ENCODE peak calls at places on chromosomes 4 and X, in ten cellular contexts. One of them, this sample, is unnamed.

GRCh38 chrX:15930585-15930984 is 76.0 kb upstream of the AP1S2 start:
- DNase-seq in tibial artery: no peak
- DNase-seq in cardiac muscle cell: peak; percentile 29
- DNase-seq in GM06990: peak; percentile 24
- DNase-seq in brain microvascular endothelial cell: no peak
- DNase-seq in AG09309: peak; percentile 28
- DNase-seq in gastrocnemius medialis: no peak
- DNase-seq in upper lobe of right lung: no peak
- DNase-seq in IMR-90: peak; percentile 66
- DNase-seq in effector memory CD4-positive, alpha-beta T cell: no peak
- DNase-seq in this sample: peak; percentile 13

GRCh38 chr4:13092702-13093101 is 391.4 kb downstream of the RAB28 start:
- DNase-seq in brain microvascular endothelial cell: no peak
- DNase-seq in tibial artery: peak; percentile 35
- DNase-seq in effector memory CD4-positive, alpha-beta T cell: no peak
- DNase-seq in GM06990: no peak
- DNase-seq in gastrocnemius medialis: peak; percentile 31
- DNase-seq in AG09309: no peak
- DNase-seq in IMR-90: no peak
- DNase-seq in upper lobe of right lung: no peak
- DNase-seq in cardiac muscle cell: no peak
- DNase-seq in this sample: no peak

GRCh38 chrX:113212052-113212451 is 371.4 kb upstream of the AMOT start:
- DNase-seq in upper lobe of right lung: no peak
- DNase-seq in brain microvascular endothelial cell: no peak
- DNase-seq in GM06990: no peak
- DNase-seq in cardiac muscle cell: no peak
- DNase-seq in AG09309: no peak
- DNase-seq in gastrocnemius medialis: no peak
- DNase-seq in effector memory CD4-positive, alpha-beta T cell: no peak
- DNase-seq in tibial artery: no peak
- DNase-seq in IMR-90: no peak
- DNase-seq in this sample: no peak

GRCh38 chr4:43242611-43243010 is 350.1 kb downstream of the GRXCR1 start:
- DNase-seq in gastrocnemius medialis: no peak
- DNase-seq in cardiac muscle cell: no peak
- DNase-seq in AG09309: no peak
- DNase-seq in GM06990: no peak
- DNase-seq in tibial artery: no peak
- DNase-seq in upper lobe of right lung: no peak
- DNase-seq in IMR-90: peak; percentile 39
- DNase-seq in effector memory CD4-positive, alpha-beta T cell: no peak
- DNase-seq in brain microvascular endothelial cell: no peak
- DNase-seq in this sample: no peak

GRCh38 chr4:504076-504475 is 5.1 kb downstream of the PIGG start:
- DNase-seq in cardiac muscle cell: no peak
- DNase-seq in gastrocnemius medialis: no peak
- DNase-seq in brain microvascular endothelial cell: peak; percentile 77
- DNase-seq in IMR-90: no peak
- DNase-seq in upper lobe of right lung: no peak
- DNase-seq in AG09309: no peak
- DNase-seq in tibial artery: no peak
- DNase-seq in effector memory CD4-positive, alpha-beta T cell: no peak
- DNase-seq in GM06990: no peak
- DNase-seq in this sample: no peak

GRCh38 chrX:102840871-102841705 is 96.0 kb upstream of the RAB40AL start:
- DNase-seq in effector memory CD4-positive, alpha-beta T cell: no peak
- DNase-seq in GM06990: no peak
- DNase-seq in upper lobe of right lung: no peak
- DNase-seq in brain microvascular endothelial cell: peak; percentile 8
- DNase-seq in AG09309: no peak
- DNase-seq in tibial artery: no peak
- DNase-seq in cardiac muscle cell: no peak
- DNase-seq in gastrocnemius medialis: no peak
- DNase-seq in IMR-90: peak; percentile 34
- DNase-seq in this sample: no peak

GRCh38 chr4:179867300-179867878 is 2375.8 kb upstream of the TENM3 start:
- DNase-seq in GM06990: peak; percentile 9
- DNase-seq in tibial artery: no peak
- DNase-seq in IMR-90: peak; percentile 57
- DNase-seq in upper lobe of right lung: no peak
- DNase-seq in AG09309: no peak
- DNase-seq in gastrocnemius medialis: no peak
- DNase-seq in cardiac muscle cell: peak; percentile 80
- DNase-seq in effector memory CD4-positive, alpha-beta T cell: no peak
- DNase-seq in brain microvascular endothelial cell: peak; percentile 4
- DNase-seq in this sample: no peak

GRCh38 chr4:47913328-47913727 is 1.1 kb downstream of the NFXL1 start:
- DNase-seq in upper lobe of right lung: no peak
- DNase-seq in brain microvascular endothelial cell: peak; percentile 12
- DNase-seq in cardiac muscle cell: no peak
- DNase-seq in tibial artery: no peak
- DNase-seq in GM06990: no peak
- DNase-seq in effector memory CD4-positive, alpha-beta T cell: no peak
- DNase-seq in gastrocnemius medialis: no peak
- DNase-seq in IMR-90: peak; percentile 34
- DNase-seq in AG09309: no peak
- DNase-seq in this sample: no peak

GRCh38 chrX:1351981-1352714 is 15.6 kb downstream of the IL3RA start:
- DNase-seq in cardiac muscle cell: no peak
- DNase-seq in upper lobe of right lung: no peak
- DNase-seq in AG09309: no peak
- DNase-seq in brain microvascular endothelial cell: no peak
- DNase-seq in IMR-90: no peak
- DNase-seq in GM06990: no peak
- DNase-seq in tibial artery: no peak
- DNase-seq in effector memory CD4-positive, alpha-beta T cell: no peak
- DNase-seq in gastrocnemius medialis: no peak
- DNase-seq in this sample: no peak

GRCh38 chr4:41660350-41660749 is 88.2 kb downstream of the PHOX2B start:
- DNase-seq in upper lobe of right lung: no peak
- DNase-seq in effector memory CD4-positive, alpha-beta T cell: no peak
- DNase-seq in gastrocnemius medialis: no peak
- DNase-seq in tibial artery: no peak
- DNase-seq in GM06990: no peak
- DNase-seq in IMR-90: no peak
- DNase-seq in AG09309: no peak
- DNase-seq in cardiac muscle cell: no peak
- DNase-seq in brain microvascular endothelial cell: no peak
- DNase-seq in this sample: no peak

GRCh38 chr4:157291071-157291470 is 70.5 kb downstream of the GRIA2 start:
- DNase-seq in cardiac muscle cell: no peak
- DNase-seq in GM06990: no peak
- DNase-seq in brain microvascular endothelial cell: no peak
- DNase-seq in AG09309: no peak
- DNase-seq in gastrocnemius medialis: no peak
- DNase-seq in effector memory CD4-positive, alpha-beta T cell: no peak
- DNase-seq in upper lobe of right lung: no peak
- DNase-seq in IMR-90: no peak
- DNase-seq in tibial artery: no peak
- DNase-seq in this sample: no peak

GRCh38 chr4:55396305-55397023 is 707 bp downstream of the TMEM165 start:
- DNase-seq in brain microvascular endothelial cell: no peak
- DNase-seq in AG09309: no peak
- DNase-seq in gastrocnemius medialis: peak; percentile 31
- DNase-seq in GM06990: peak; percentile 56
- DNase-seq in cardiac muscle cell: peak; percentile 77
- DNase-seq in effector memory CD4-positive, alpha-beta T cell: peak; percentile 1
- DNase-seq in tibial artery: peak; percentile 32
- DNase-seq in IMR-90: peak; percentile 38
- DNase-seq in upper lobe of right lung: peak; percentile 80
- DNase-seq in this sample: no peak

GRCh38 chrX:32788936-32789335 is 422.4 kb downstream of the DMD start:
- DNase-seq in gastrocnemius medialis: no peak
- DNase-seq in IMR-90: no peak
- DNase-seq in upper lobe of right lung: no peak
- DNase-seq in GM06990: no peak
- DNase-seq in tibial artery: no peak
- DNase-seq in AG09309: no peak
- DNase-seq in effector memory CD4-positive, alpha-beta T cell: no peak
- DNase-seq in brain microvascular endothelial cell: no peak
- DNase-seq in cardiac muscle cell: no peak
- DNase-seq in this sample: no peak

GRCh38 chr4:13536607-13537006 is 7.7 kb downstream of the NKX3-2 start:
- DNase-seq in IMR-90: no peak
- DNase-seq in upper lobe of right lung: no peak
- DNase-seq in AG09309: no peak
- DNase-seq in brain microvascular endothelial cell: no peak
- DNase-seq in gastrocnemius medialis: no peak
- DNase-seq in GM06990: no peak
- DNase-seq in effector memory CD4-positive, alpha-beta T cell: no peak
- DNase-seq in cardiac muscle cell: no peak
- DNase-seq in tibial artery: no peak
- DNase-seq in this sample: no peak

GRCh38 chrX:131827935-131828334 is 195.2 kb upstream of the STK26 start:
- DNase-seq in GM06990: peak; percentile 33
- DNase-seq in IMR-90: no peak
- DNase-seq in brain microvascular endothelial cell: peak; percentile 23
- DNase-seq in cardiac muscle cell: peak; percentile 63
- DNase-seq in gastrocnemius medialis: no peak
- DNase-seq in upper lobe of right lung: no peak
- DNase-seq in effector memory CD4-positive, alpha-beta T cell: no peak
- DNase-seq in AG09309: no peak
- DNase-seq in tibial artery: no peak
- DNase-seq in this sample: no peak

GRCh38 chrX:113675278-113675677 is 834.6 kb upstream of the AMOT start:
- DNase-seq in IMR-90: no peak
- DNase-seq in gastrocnemius medialis: no peak
- DNase-seq in AG09309: no peak
- DNase-seq in GM06990: no peak
- DNase-seq in effector memory CD4-positive, alpha-beta T cell: no peak
- DNase-seq in cardiac muscle cell: no peak
- DNase-seq in brain microvascular endothelial cell: no peak
- DNase-seq in upper lobe of right lung: no peak
- DNase-seq in tibial artery: no peak
- DNase-seq in this sample: no peak

DNA sequence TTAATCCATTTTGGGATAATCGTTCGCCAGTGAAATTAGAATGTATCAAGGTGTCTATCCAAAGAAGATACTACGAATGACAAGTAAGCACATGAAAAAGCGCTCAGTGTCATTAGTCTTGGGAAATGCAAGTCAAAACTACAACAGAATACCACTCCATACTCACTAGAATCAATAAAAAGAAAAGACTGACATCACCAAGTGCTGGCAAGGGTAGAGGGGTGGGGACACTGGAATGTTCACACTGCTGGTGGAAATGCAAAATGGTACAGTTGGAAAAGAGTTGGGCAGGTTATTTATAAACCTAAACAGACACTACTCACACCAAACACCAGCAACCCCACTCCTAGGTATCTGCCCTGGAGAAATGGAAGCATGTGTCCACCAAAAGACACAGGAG is 11.2 kb downstream of the WDR1 start:
- DNase-seq in AG09309: no peak
- DNase-seq in gastrocnemius medialis: no peak
- DNase-seq in cardiac muscle cell: no peak
- DNase-seq in GM06990: no peak
- DNase-seq in upper lobe of right lung: no peak
- DNase-seq in tibial artery: no peak
- DNase-seq in brain microvascular endothelial cell: no peak
- DNase-seq in IMR-90: no peak
- DNase-seq in effector memory CD4-positive, alpha-beta T cell: no peak
- DNase-seq in this sample: no peak
- H3K4me3 ChIP-seq in AG09309: no peak overlapping the region
- H3K4me3 ChIP-seq in gastrocnemius medialis: no peak overlapping the region
- H3K4me3 ChIP-seq in cardiac muscle cell: no peak overlapping the region
- H3K4me3 ChIP-seq in GM06990: no peak overlapping the region
- H3K4me3 ChIP-seq in upper lobe of right lung: no peak overlapping the region
- H3K4me3 ChIP-seq in tibial artery: peak overlapping the region; percentile 42
- H3K4me3 ChIP-seq in brain microvascular endothelial cell: no peak overlapping the region
- H3K4me3 ChIP-seq in IMR-90: no peak overlapping the region
- H3K4me3 ChIP-seq in effector memory CD4-positive, alpha-beta T cell: no peak overlapping the region
- H3K4me3 ChIP-seq in this sample: no peak overlapping the region

GRCh38 chrX:154408659-154409221 is 314 bp downstream of the DNASE1L1 start:
- DNase-seq in AG09309: no peak
- DNase-seq in gastrocnemius medialis: peak; percentile 70
- DNase-seq in cardiac muscle cell: no peak
- DNase-seq in IMR-90: no peak
- DNase-seq in tibial artery: no peak
- DNase-seq in brain microvascular endothelial cell: no peak
- DNase-seq in upper lobe of right lung: no peak
- DNase-seq in GM06990: no peak
- DNase-seq in effector memory CD4-positive, alpha-beta T cell: no peak
- DNase-seq in this sample: no peak
- H3K4me3 ChIP-seq in AG09309: peak overlapping the region; percentile 57
- H3K4me3 ChIP-seq in gastrocnemius medialis: peak overlapping the region; percentile 57
- H3K4me3 ChIP-seq in cardiac muscle cell: no peak overlapping the region
- H3K4me3 ChIP-seq in IMR-90: peak overlapping the region; percentile 76
- H3K4me3 ChIP-seq in tibial artery: peak overlapping the region; percentile 51
- H3K4me3 ChIP-seq in brain microvascular endothelial cell: peak overlapping the region; percentile 58
- H3K4me3 ChIP-seq in upper lobe of right lung: peak overlapping the region; percentile 50
- H3K4me3 ChIP-seq in GM06990: peak overlapping the region; percentile 47
- H3K4me3 ChIP-seq in effector memory CD4-positive, alpha-beta T cell: no peak overlapping the region
- H3K4me3 ChIP-seq in this sample: peak overlapping the region; percentile 61

DNA sequence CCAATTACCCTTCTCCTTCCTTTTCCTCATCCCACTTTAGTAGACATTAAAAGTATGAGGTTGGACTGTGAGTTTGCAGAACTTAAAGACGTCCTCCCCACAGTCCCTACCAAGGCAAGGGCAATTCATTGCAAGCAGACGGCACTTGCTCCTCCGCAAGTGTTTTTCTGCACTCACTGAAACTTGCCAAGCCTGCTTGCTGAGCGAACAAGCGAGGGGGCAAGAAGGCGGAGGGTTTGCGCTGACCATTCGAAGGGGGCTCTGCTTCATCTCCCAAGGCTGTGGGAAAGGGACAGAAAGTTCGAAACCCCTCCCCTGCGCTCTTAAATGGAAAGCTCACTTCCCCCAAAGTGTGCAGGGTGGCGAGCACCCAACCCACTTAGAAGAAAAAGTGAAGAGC is 1.5 kb downstream of the MID1 start:
- DNase-seq in tibial artery: no peak
- DNase-seq in brain microvascular endothelial cell: no peak
- DNase-seq in gastrocnemius medialis: no peak
- DNase-seq in effector memory CD4-positive, alpha-beta T cell: no peak
- DNase-seq in IMR-90: no peak
- DNase-seq in upper lobe of right lung: no peak
- DNase-seq in AG09309: no peak
- DNase-seq in cardiac muscle cell: peak; percentile 27
- DNase-seq in GM06990: no peak
- DNase-seq in this sample: no peak
- H3K4me3 ChIP-seq in tibial artery: peak overlapping the region; percentile 64
- H3K4me3 ChIP-seq in brain microvascular endothelial cell: peak overlapping the region; percentile 69
- H3K4me3 ChIP-seq in gastrocnemius medialis: peak overlapping the region; percentile 55
- H3K4me3 ChIP-seq in effector memory CD4-positive, alpha-beta T cell: no peak overlapping the region
- H3K4me3 ChIP-seq in IMR-90: peak overlapping the region; percentile 60
- H3K4me3 ChIP-seq in upper lobe of right lung: peak overlapping the region; percentile 52
- H3K4me3 ChIP-seq in AG09309: peak overlapping the region; percentile 68
- H3K4me3 ChIP-seq in cardiac muscle cell: peak overlapping the region; percentile 46
- H3K4me3 ChIP-seq in GM06990: no peak overlapping the region
- H3K4me3 ChIP-seq in this sample: no peak overlapping the region

DNA sequence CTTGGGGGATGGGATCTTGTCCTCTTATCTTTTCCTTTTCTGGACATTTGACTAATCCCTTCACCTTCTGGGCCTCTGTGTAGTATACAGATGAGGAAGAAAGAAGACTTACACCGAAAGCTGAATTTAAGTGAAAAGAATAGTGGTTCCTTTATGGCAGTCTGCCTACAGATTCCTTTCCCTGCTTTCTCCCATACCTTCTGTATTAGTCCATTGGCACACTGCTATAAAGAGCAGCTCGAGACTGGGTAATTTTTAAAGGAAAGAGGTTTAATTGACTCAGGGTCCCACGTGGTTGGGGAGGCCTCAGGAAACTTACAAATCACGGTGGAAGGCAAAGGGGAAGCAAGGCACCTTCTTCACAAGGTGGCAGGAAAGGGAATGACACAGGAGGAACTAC is 34.1 kb upstream of the CD38 start:
- DNase-seq in IMR-90: peak; percentile 55
- DNase-seq in upper lobe of right lung: no peak
- DNase-seq in gastrocnemius medialis: no peak
- DNase-seq in AG09309: no peak
- DNase-seq in brain microvascular endothelial cell: no peak
- DNase-seq in effector memory CD4-positive, alpha-beta T cell: no peak
- DNase-seq in cardiac muscle cell: no peak
- DNase-seq in GM06990: no peak
- DNase-seq in tibial artery: no peak
- DNase-seq in this sample: no peak
- H3K4me3 ChIP-seq in IMR-90: no peak overlapping the region
- H3K4me3 ChIP-seq in upper lobe of right lung: no peak overlapping the region
- H3K4me3 ChIP-seq in gastrocnemius medialis: no peak overlapping the region
- H3K4me3 ChIP-seq in AG09309: no peak overlapping the region
- H3K4me3 ChIP-seq in brain microvascular endothelial cell: no peak overlapping the region
- H3K4me3 ChIP-seq in effector memory CD4-positive, alpha-beta T cell: no peak overlapping the region
- H3K4me3 ChIP-seq in cardiac muscle cell: no peak overlapping the region
- H3K4me3 ChIP-seq in GM06990: no peak overlapping the region
- H3K4me3 ChIP-seq in tibial artery: no peak overlapping the region
- H3K4me3 ChIP-seq in this sample: no peak overlapping the region